ENCODE peak calls at places on chromosomes 3 and 15, in six cellular contexts. K is GM13976; N is COR-L47; R is esophagus muscularis mucosa; V is stimulated activated CD8-positive, alpha-beta memory T cell treated with anti-CD3 and anti-CD28 coated beads, Interleukin-15, amount 100 ng/mL, for 4 hours; C is HT-29. T is an unnamed sample.

GRCh38 chr15:40323239-40323952 is at the start of gene INAFM2:
- DNase-seq in C (peak), V (peak), N (peak), K (peak), R (peak), T (peak)

GRCh38 chr3:73733796-73734195 is 109.1 kb upstream of the PDZRN3 start:
- DNase-seq in K (no peak), C (no peak), V (no peak), R (no peak), N (no peak), T (no peak)

GRCh38 chr3:40768536-40768935 is 243.8 kb downstream of the ZNF621 start:
- DNase-seq in V (no peak), R (peak), N (no peak), C (no peak), K (no peak), T (no peak)

GRCh38 chr3:112770026-112770626 is 76.5 kb downstream of the CD200R1L start:
- DNase-seq in C (no peak), R (no peak), K (no peak), N (no peak), V (no peak), T (no peak)

GRCh38 chr15:29379647-29380046 is 110.0 kb upstream of the NSMCE3 start:
- DNase-seq in V (no peak), N (no peak), R (no peak), C (no peak), K (no peak), T (no peak)

GRCh38 chr15:45428491-45428890 is 50.1 kb upstream of the GATM start:
- DNase-seq in V (no peak), N (no peak), R (peak), C (no peak), K (no peak), T (no peak)

GRCh38 chr3:41600616-41601015 is 361.3 kb downstream of the ULK4 start:
- DNase-seq in N (no peak), R (no peak), V (no peak), C (no peak), K (no peak), T (no peak)

GRCh38 chr3:37985637-37986320 is 4.8 kb upstream of the VILL start:
- DNase-seq in R (no peak), N (no peak), K (no peak), C (no peak), V (no peak), T (peak)

GRCh38 chr3:11671648-11672100 is 28.0 kb upstream of the VGLL4 start:
- DNase-seq in K (peak), N (no peak), C (no peak), R (peak), V (no peak), T (no peak)

GRCh38 chr3:64808056-64808455 is 120.3 kb upstream of the ADAMTS9 start:
- DNase-seq in C (no peak), V (no peak), N (no peak), R (peak), K (no peak), T (no peak)

GRCh38 chr3:37262816-37263393 is 88.5 kb upstream of the LRRFIP2 start:
- DNase-seq in R (no peak), N (no peak), C (no peak), V (no peak), K (no peak), T (peak)

GRCh38 chr3:181176610-181177009 is 187.1 kb upstream of the DNAJC19 start:
- DNase-seq in V (no peak), N (peak), K (no peak), C (peak), R (no peak), T (peak)

GRCh38 chr3:174417568-174417967 is 441.6 kb upstream of the NAALADL2 start:
- DNase-seq in K (no peak), V (no peak), N (no peak), R (no peak), C (no peak), T (no peak)

GRCh38 chr3:197750396-197750831 is 731 bp downstream of the FYTTD1 start:
- DNase-seq in K (peak), C (peak), N (peak), V (peak), R (no peak), T (no peak)

GRCh38 chr3:151852074-151852811 is 21.2 kb upstream of the SUCNR1 start:
- DNase-seq in C (no peak), N (no peak), K (no peak), V (no peak), R (no peak), T (no peak)

GRCh38 chr3:156547637-156548036 is 7.3 kb downstream of the SSR3 start:
- DNase-seq in R (no peak), N (no peak), K (no peak), V (no peak), C (no peak), T (no peak)

GRCh38 chr15:100216177-100216576 is 125.6 kb downstream of the ADAMTS17 start:
- DNase-seq in R (no peak), K (no peak), C (no peak), V (no peak), N (no peak), T (no peak)

T was measured in LNCaP clone FGC.